ENCODE peak calls at places on chromosomes 1 and 21, in five cellular contexts. One of them, this sample, is unnamed.

GRCh38 chr1:21910528-21911204 is 26.4 kb downstream of the HSPG2 start:
- DNase-seq in Calu3: no peak
- DNase-seq in hypothalamus: no peak
- DNase-seq in stimulated activated CD4-positive, alpha-beta T cell treated with anti-CD3 and anti-CD28 coated beads, Interleukin-12 subunit alpha, Interleukin-12 subunit beta, amount 100 ng/mL, for 4 hours: no peak
- DNase-seq in cerebellum: no peak
- DNase-seq in this sample: no peak

GRCh38 chr1:17207046-17207445 is 2.1 kb downstream of the PADI1 start:
- DNase-seq in hypothalamus: no peak
- DNase-seq in Calu3: peak; percentile 57
- DNase-seq in stimulated activated CD4-positive, alpha-beta T cell treated with anti-CD3 and anti-CD28 coated beads, Interleukin-12 subunit alpha, Interleukin-12 subunit beta, amount 100 ng/mL, for 4 hours: no peak
- DNase-seq in cerebellum: no peak
- DNase-seq in this sample: peak; percentile 0

GRCh38 chr1:184832517-184832916 is 77.9 kb upstream of the EDEM3 start:
- DNase-seq in Calu3: no peak
- DNase-seq in cerebellum: no peak
- DNase-seq in stimulated activated CD4-positive, alpha-beta T cell treated with anti-CD3 and anti-CD28 coated beads, Interleukin-12 subunit alpha, Interleukin-12 subunit beta, amount 100 ng/mL, for 4 hours: no peak
- DNase-seq in hypothalamus: no peak
- DNase-seq in this sample: no peak

GRCh38 chr1:49686107-49686506 is 337.6 kb downstream of the AGBL4 start:
- DNase-seq in cerebellum: no peak
- DNase-seq in Calu3: no peak
- DNase-seq in stimulated activated CD4-positive, alpha-beta T cell treated with anti-CD3 and anti-CD28 coated beads, Interleukin-12 subunit alpha, Interleukin-12 subunit beta, amount 100 ng/mL, for 4 hours: no peak
- DNase-seq in hypothalamus: no peak
- DNase-seq in this sample: no peak

GRCh38 chr1:171220551-171221175 is 27.6 kb upstream of the FMO1 start:
- DNase-seq in cerebellum: no peak
- DNase-seq in Calu3: no peak
- DNase-seq in hypothalamus: no peak
- DNase-seq in stimulated activated CD4-positive, alpha-beta T cell treated with anti-CD3 and anti-CD28 coated beads, Interleukin-12 subunit alpha, Interleukin-12 subunit beta, amount 100 ng/mL, for 4 hours: no peak
- DNase-seq in this sample: peak; percentile 55

GRCh38 chr1:89274431-89274857 is 1.8 kb upstream of the GBP5 start:
- DNase-seq in stimulated activated CD4-positive, alpha-beta T cell treated with anti-CD3 and anti-CD28 coated beads, Interleukin-12 subunit alpha, Interleukin-12 subunit beta, amount 100 ng/mL, for 4 hours: no peak
- DNase-seq in hypothalamus: no peak
- DNase-seq in cerebellum: no peak
- DNase-seq in Calu3: no peak
- DNase-seq in this sample: no peak

GRCh38 chr1:167770127-167770526 is 48.3 kb downstream of the MPZL1 start:
- DNase-seq in Calu3: no peak
- DNase-seq in cerebellum: no peak
- DNase-seq in hypothalamus: no peak
- DNase-seq in stimulated activated CD4-positive, alpha-beta T cell treated with anti-CD3 and anti-CD28 coated beads, Interleukin-12 subunit alpha, Interleukin-12 subunit beta, amount 100 ng/mL, for 4 hours: no peak
- DNase-seq in this sample: no peak

GRCh38 chr1:214378492-214378891 is 97.5 kb downstream of the SMYD2 start:
- DNase-seq in cerebellum: no peak
- DNase-seq in hypothalamus: no peak
- DNase-seq in stimulated activated CD4-positive, alpha-beta T cell treated with anti-CD3 and anti-CD28 coated beads, Interleukin-12 subunit alpha, Interleukin-12 subunit beta, amount 100 ng/mL, for 4 hours: no peak
- DNase-seq in Calu3: no peak
- DNase-seq in this sample: no peak

GRCh38 chr1:67760030-67760821 is 73.0 kb downstream of the GNG12 start:
- DNase-seq in cerebellum: peak; percentile 48
- DNase-seq in Calu3: peak; percentile 67
- DNase-seq in stimulated activated CD4-positive, alpha-beta T cell treated with anti-CD3 and anti-CD28 coated beads, Interleukin-12 subunit alpha, Interleukin-12 subunit beta, amount 100 ng/mL, for 4 hours: peak; percentile 54
- DNase-seq in hypothalamus: no peak
- DNase-seq in this sample: peak; percentile 60

GRCh38 chr1:183566026-183566425 is 24.2 kb downstream of the NCF2 start:
- DNase-seq in stimulated activated CD4-positive, alpha-beta T cell treated with anti-CD3 and anti-CD28 coated beads, Interleukin-12 subunit alpha, Interleukin-12 subunit beta, amount 100 ng/mL, for 4 hours: no peak
- DNase-seq in hypothalamus: no peak
- DNase-seq in cerebellum: no peak
- DNase-seq in Calu3: no peak
- DNase-seq in this sample: no peak

GRCh38 chr1:39683591-39684312 is 7.5 kb downstream of the HPCAL4 start:
- DNase-seq in Calu3: no peak
- DNase-seq in stimulated activated CD4-positive, alpha-beta T cell treated with anti-CD3 and anti-CD28 coated beads, Interleukin-12 subunit alpha, Interleukin-12 subunit beta, amount 100 ng/mL, for 4 hours: peak; percentile 24
- DNase-seq in cerebellum: peak; percentile 32
- DNase-seq in hypothalamus: no peak
- DNase-seq in this sample: no peak

GRCh38 chr21:37675202-37675801 is 241.0 kb downstream of the KCNJ6 start:
- DNase-seq in cerebellum: peak; percentile 69
- DNase-seq in hypothalamus: peak; percentile 25
- DNase-seq in stimulated activated CD4-positive, alpha-beta T cell treated with anti-CD3 and anti-CD28 coated beads, Interleukin-12 subunit alpha, Interleukin-12 subunit beta, amount 100 ng/mL, for 4 hours: peak; percentile 61
- DNase-seq in Calu3: peak; percentile 74
- DNase-seq in this sample: peak; percentile 63

GRCh38 chr1:86757272-86757984 is 53.1 kb downstream of the SH3GLB1 start:
- DNase-seq in stimulated activated CD4-positive, alpha-beta T cell treated with anti-CD3 and anti-CD28 coated beads, Interleukin-12 subunit alpha, Interleukin-12 subunit beta, amount 100 ng/mL, for 4 hours: no peak
- DNase-seq in cerebellum: peak; percentile 10
- DNase-seq in hypothalamus: peak; percentile 28
- DNase-seq in Calu3: no peak
- DNase-seq in this sample: no peak

GRCh38 chr1:58573705-58574591 is 3.1 kb downstream of the TACSTD2 start:
- DNase-seq in Calu3: peak; percentile 50
- DNase-seq in hypothalamus: no peak
- DNase-seq in stimulated activated CD4-positive, alpha-beta T cell treated with anti-CD3 and anti-CD28 coated beads, Interleukin-12 subunit alpha, Interleukin-12 subunit beta, amount 100 ng/mL, for 4 hours: no peak
- DNase-seq in cerebellum: no peak
- DNase-seq in this sample: no peak

GRCh38 chr1:208029381-208030319 is 118.7 kb upstream of the CD34 start:
- DNase-seq in stimulated activated CD4-positive, alpha-beta T cell treated with anti-CD3 and anti-CD28 coated beads, Interleukin-12 subunit alpha, Interleukin-12 subunit beta, amount 100 ng/mL, for 4 hours: no peak
- DNase-seq in Calu3: no peak
- DNase-seq in hypothalamus: no peak
- DNase-seq in cerebellum: no peak
- DNase-seq in this sample: no peak

GRCh38 chr1:158095737-158096335 is 84.9 kb upstream of the CD1D start:
- DNase-seq in cerebellum: no peak
- DNase-seq in hypothalamus: no peak
- DNase-seq in Calu3: peak; percentile 43
- DNase-seq in stimulated activated CD4-positive, alpha-beta T cell treated with anti-CD3 and anti-CD28 coated beads, Interleukin-12 subunit alpha, Interleukin-12 subunit beta, amount 100 ng/mL, for 4 hours: no peak
- DNase-seq in this sample: peak; percentile 27

GRCh38 chr1:202711949-202712635 is 1.8 kb upstream of the SYT2 start:
- DNase-seq in Calu3: no peak
- DNase-seq in stimulated activated CD4-positive, alpha-beta T cell treated with anti-CD3 and anti-CD28 coated beads, Interleukin-12 subunit alpha, Interleukin-12 subunit beta, amount 100 ng/mL, for 4 hours: no peak
- DNase-seq in cerebellum: no peak
- DNase-seq in hypothalamus: no peak
- DNase-seq in this sample: no peak

GRCh38 chr1:16236091-16236494 is 890 bp downstream of the CPLANE2 start:
- DNase-seq in cerebellum: no peak
- DNase-seq in hypothalamus: no peak
- DNase-seq in stimulated activated CD4-positive, alpha-beta T cell treated with anti-CD3 and anti-CD28 coated beads, Interleukin-12 subunit alpha, Interleukin-12 subunit beta, amount 100 ng/mL, for 4 hours: peak; percentile 29
- DNase-seq in Calu3: peak; percentile 61
- DNase-seq in this sample: no peak

GRCh38 chr1:57843760-57844159 is 419.9 kb upstream of the DAB1 start:
- DNase-seq in Calu3: no peak
- DNase-seq in hypothalamus: no peak
- DNase-seq in cerebellum: no peak
- DNase-seq in stimulated activated CD4-positive, alpha-beta T cell treated with anti-CD3 and anti-CD28 coated beads, Interleukin-12 subunit alpha, Interleukin-12 subunit beta, amount 100 ng/mL, for 4 hours: no peak
- DNase-seq in this sample: no peak

GRCh38 chr21:31254131-31254530 is 89.9 kb downstream of the TIAM1 start:
- DNase-seq in stimulated activated CD4-positive, alpha-beta T cell treated with anti-CD3 and anti-CD28 coated beads, Interleukin-12 subunit alpha, Interleukin-12 subunit beta, amount 100 ng/mL, for 4 hours: no peak
- DNase-seq in Calu3: no peak
- DNase-seq in cerebellum: peak; percentile 57
- DNase-seq in hypothalamus: no peak
- DNase-seq in this sample: peak; percentile 79

This sample was measured in cerebellar cortex.